ENCODE peak calls at places on chromosomes 4 and X, in four cellular contexts. M, C, G and H are unnamed samples.
A peak's percentile ranks its signal among the peaks of the same experiment; 100 is the strongest.

GRCh38 chr4:180028682-180029081 is 2214.5 kb upstream of the TENM3 start:
- DNase-seq in M (peak; percentile 33), C (peak; percentile 37), G (peak; percentile 41), H (peak; percentile 39)

GRCh38 chr4:148151797-148152196 is 290.4 kb downstream of the NR3C2 start:
- DNase-seq in M (no peak), C (no peak), G (no peak), H (no peak)

GRCh38 chr4:164579270-164579942 is 174.5 kb upstream of the SMIM31 start:
- DNase-seq in M (no peak), C (no peak), G (no peak), H (no peak)

GRCh38 chr4:123588631-123589223 is 192.1 kb downstream of the SPRY1 start:
- DNase-seq in M (peak; percentile 78), C (no peak), G (peak; percentile 81), H (no peak)

GRCh38 chrX:43940811-43941210 is 32.4 kb downstream of the NDP start:
- DNase-seq in M (peak; percentile 68), C (no peak), G (peak; percentile 71), H (no peak)

GRCh38 chr4:90198086-90198847 is 71.1 kb downstream of the CCSER1 start:
- DNase-seq in M (no peak), C (no peak), G (peak; percentile 1), H (no peak)

GRCh38 chrX:119208401-119209057 is 27.6 kb upstream of the PGRMC1 start:
- DNase-seq in M (no peak), C (no peak), G (no peak), H (no peak)

GRCh38 chr4:1721666-1722550 is 587 bp downstream of the TACC3 start:
- DNase-seq in M (no peak), C (no peak), G (no peak), H (no peak)

GRCh38 chr4:153764611-153765368 is 5.0 kb upstream of the RNF175 start:
- DNase-seq in M (no peak), C (no peak), G (no peak), H (no peak)

GRCh38 chr4:80452055-80452454 is 116.5 kb downstream of the CFAP299 start:
- DNase-seq in M (peak; percentile 32), C (no peak), G (no peak), H (no peak)

GRCh38 chr4:75142377-75142776 is 209.5 kb downstream of the PARM1 start:
- DNase-seq in M (peak; percentile 43), C (no peak), G (peak; percentile 1), H (no peak)

GRCh38 chr4:40923326-40924095 is 173.8 kb downstream of the NSUN7 start:
- DNase-seq in M (no peak), C (peak; percentile 80), G (no peak), H (peak; percentile 68)

GRCh38 chrX:84909151-84909550 is 94.5 kb upstream of the APOOL start:
- DNase-seq in M (no peak), C (no peak), G (no peak), H (no peak)

GRCh38 chr4:53914313-53915016 is 149.9 kb downstream of the CHIC2 start:
- DNase-seq in M (peak; percentile 99), C (peak; percentile 44), G (peak; percentile 82), H (no peak)

GRCh38 chr4:41590591-41590990 is 52.6 kb downstream of the LIMCH1 start:
- DNase-seq in M (peak; percentile 46), C (peak; percentile 55), G (no peak), H (no peak)

GRCh38 chrX:38804481-38805293 is 3.4 kb downstream of the MID1IP1 start:
- DNase-seq in M (peak; percentile 28), C (peak; percentile 28), G (no peak), H (no peak)

GRCh38 chr4:180060159-180060889 is 2182.9 kb upstream of the TENM3 start:
- DNase-seq in M (peak; percentile 9), C (no peak), G (peak; percentile 38), H (no peak)

GRCh38 chr4:7676376-7676775 is 241.6 kb upstream of the PSAPL1 start:
- DNase-seq in M (no peak), C (no peak), G (peak; percentile 23), H (no peak)

GRCh38 chr4:7372673-7373072 is 62.1 kb downstream of the PSAPL1 start:
- DNase-seq in M (no peak), C (no peak), G (peak; percentile 38), H (no peak)

GRCh38 chr4:26088433-26088928 is 174.5 kb downstream of the SMIM20 start:
- DNase-seq in M (peak; percentile 93), C (peak; percentile 6), G (peak; percentile 75), H (no peak)

GRCh38 chr4:41957634-41958033 is 22.4 kb downstream of the TMEM33 start:
- DNase-seq in M (peak; percentile 26), C (no peak), G (no peak), H (no peak)

GRCh38 chrX:103376979-103377324 is 614 bp downstream of the BEX3 start:
- DNase-seq in M (peak; percentile 29), C (peak; percentile 19), G (peak; percentile 32), H (no peak)

GRCh38 chrX:68433155-68433980 is at the start of gene OPHN1:
- DNase-seq in M (peak; percentile 88), C (peak; percentile 78), G (peak; percentile 84), H (peak; percentile 80)

GRCh38 chrX:29666361-29666760 is 549.0 kb upstream of the MAGEB2 start:
- DNase-seq in M (no peak), C (no peak), G (peak; percentile 81), H (no peak)

GRCh38 chr4:27692098-27692679 is 831.5 kb downstream of the STIM2 start:
- DNase-seq in M (peak; percentile 61), C (peak; percentile 13), G (peak; percentile 8), H (no peak)

GRCh38 chrX:23919706-23920320 is 12.0 kb downstream of the CXorf58 start:
- DNase-seq in M (no peak), C (peak; percentile 9), G (peak; percentile 19), H (no peak)
- TF ChIP-seq CTCF in M (no peak), C (no peak), G (no peak), H (no peak)

GRCh38 chrX:153869473-153870287 is 16.3 kb downstream of the L1CAM start:
- DNase-seq in M (no peak), C (no peak), G (no peak), H (peak; percentile 35)

GRCh38 chrX:153871946-153872878 is 13.8 kb downstream of the L1CAM start:
- DNase-seq in M (no peak), C (no peak), G (no peak), H (no peak)

GRCh38 chrX:153870288-153870690 is 15.7 kb downstream of the L1CAM start:
- DNase-seq in M (no peak), C (no peak), G (no peak), H (no peak)

GRCh38 chrX:153871451-153871850 is 14.5 kb downstream of the L1CAM start:
- DNase-seq in M (no peak), C (no peak), G (no peak), H (no peak)

GRCh38 chrX:153870791-153871360 is 15.1 kb downstream of the L1CAM start:
- DNase-seq in M (no peak), C (no peak), G (no peak), H (no peak)
- TF ChIP-seq CTCF in M (peak; percentile 10), C (no peak), G (no peak), H (no peak)

GRCh38 chrX:32572644-32573043 is 638.7 kb downstream of the DMD start:
- DNase-seq in M (no peak), C (no peak), G (no peak), H (no peak)
- TF ChIP-seq CTCF in M (no peak), C (no peak), G (no peak), H (no peak)

GRCh38 chrX:40154853-40155616 is 57.3 kb upstream of the BCOR start:
- DNase-seq in M (peak; percentile 31), C (peak; percentile 81), G (no peak), H (no peak)
- TF ChIP-seq CTCF in M (no peak), C (no peak), G (no peak), H (no peak)

DNA sequence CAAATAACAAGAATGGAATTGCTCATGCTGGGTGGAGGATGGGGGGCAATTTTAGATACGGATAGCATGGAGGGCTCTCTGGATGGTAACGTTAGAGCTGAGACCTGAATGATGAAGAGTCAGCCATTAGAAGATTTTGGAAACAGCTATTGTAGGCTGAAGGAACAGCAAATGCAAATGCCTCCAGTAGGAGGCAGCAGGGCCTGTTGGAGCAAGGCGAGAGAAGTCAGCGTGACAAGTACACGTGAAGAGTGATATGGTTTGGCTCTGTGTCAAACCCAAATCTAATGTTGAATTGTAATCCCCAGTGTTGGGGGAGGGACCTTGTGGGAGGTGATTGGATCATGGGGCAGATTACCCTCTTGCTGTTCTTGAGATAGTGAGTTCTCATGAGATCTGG is 59.3 kb upstream of the SOD3 start:
- DNase-seq in M (peak; percentile 26), C (no peak), G (no peak), H (no peak)
- TF ChIP-seq CTCF in M (peak; percentile 54), C (peak; percentile 23), G (peak; percentile 18), H (no peak)

GRCh38 chr4:71189471-71189870 is 149.3 kb upstream of the SLC4A4 start:
- DNase-seq in M (peak; percentile 79), C (no peak), G (peak; percentile 80), H (no peak)
- TF ChIP-seq CTCF in M (peak; percentile 49), C (no peak), G (peak; percentile 9), H (no peak)

GRCh38 chr4:64721106-64721505 is 311.9 kb upstream of the TECRL start:
- DNase-seq in M (no peak), C (no peak), G (no peak), H (no peak)
- TF ChIP-seq CTCF in M (peak; percentile 24), C (no peak), G (no peak), H (no peak)

DNA sequence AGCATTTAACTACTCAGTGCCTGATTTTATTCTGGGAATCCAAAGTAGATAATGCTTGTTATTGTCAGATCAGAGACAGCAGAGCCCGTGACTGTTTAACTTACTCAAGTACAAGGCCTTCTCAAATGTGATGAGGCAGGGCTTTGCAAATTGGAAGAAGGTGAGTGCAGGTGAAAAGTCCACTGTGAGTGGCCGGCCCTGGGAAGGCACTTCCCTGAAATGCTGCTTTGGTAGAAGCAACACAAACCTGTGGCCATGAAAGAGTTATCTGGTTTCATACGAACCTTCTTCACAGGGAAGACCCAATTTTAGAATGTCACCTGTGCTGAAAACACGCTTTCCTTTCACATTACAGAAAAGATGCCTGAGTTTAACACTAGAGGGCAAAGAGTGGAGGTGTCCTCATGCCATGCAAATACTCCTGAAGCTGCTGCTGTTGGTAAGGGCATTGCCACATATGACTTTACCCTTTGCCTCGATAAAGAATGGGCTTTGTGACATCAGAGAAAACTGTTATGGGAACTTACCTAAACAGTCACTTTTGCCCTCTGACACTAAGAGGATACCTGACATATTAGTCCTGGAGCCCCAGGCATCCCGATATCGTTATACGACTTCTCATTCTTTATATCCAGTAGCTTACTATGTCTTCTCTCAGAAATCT is 8.0 kb downstream of the PPARGC1A start:
- DNase-seq in M (no peak), C (no peak), G (no peak), H (no peak)
- TF ChIP-seq CTCF in M (no peak), C (no peak), G (no peak), H (no peak)